ENCODE peak calls at places on chromosome 6, in nine cellular contexts. P is AG04450, T is A549, A is RWPE2, L is PC-9, V is lower lobe of right lung, N is GM06990, K is spleen, I is progenitor cell of endocrine pancreas. S is an unnamed sample.

GRCh38 chr6:135920689-135921088 is 69.2 kb downstream of the PDE7B start:
- DNase-seq in P (no peak), T (no peak), A (no peak), L (no peak), V (no peak), N (no peak), K (no peak), I (no peak), S (no peak)

GRCh38 chr6:109351231-109352132 is 30.8 kb downstream of the CD164 start:
- DNase-seq in P (no peak), T (no peak), A (no peak), L (no peak), V (no peak), N (no peak), K (no peak), I (no peak), S (no peak)

GRCh38 chr6:75609639-75610590 is 8.2 kb downstream of the SENP6 start:
- DNase-seq in P (peak), T (no peak), A (no peak), L (no peak), V (no peak), N (no peak), K (no peak), I (no peak), S (no peak)

GRCh38 chr6:26122402-26122792 is 35.2 kb downstream of the HFE start:
- DNase-seq in P (no peak), T (no peak), A (no peak), L (no peak), V (no peak), N (no peak), K (no peak), I (no peak), S (no peak)

GRCh38 chr6:3797231-3798200 is 46.0 kb upstream of the PXDC1 start:
- DNase-seq in P (peak), T (peak), A (no peak), L (no peak), V (no peak), N (no peak), K (no peak), I (no peak), S (no peak)

GRCh38 chr6:170403451-170403850 is 96.9 kb downstream of the FAM120B start:
- DNase-seq in P (no peak), T (no peak), A (no peak), L (no peak), V (no peak), N (no peak), K (no peak), I (no peak), S (no peak)

GRCh38 chr6:32843321-32843978 is 397 bp downstream of the PSMB8 start:
- DNase-seq in P (no peak), T (no peak), A (no peak), L (no peak), V (no peak), N (no peak), K (peak), I (no peak), S (no peak)

GRCh38 chr6:113315068-113315467 is 542.1 kb upstream of the MARCKS start:
- DNase-seq in P (no peak), T (no peak), A (no peak), L (no peak), V (no peak), N (no peak), K (no peak), I (no peak), S (no peak)

GRCh38 chr6:155093430-155093829 is 98.3 kb downstream of the TIAM2 start:
- DNase-seq in P (no peak), T (no peak), A (no peak), L (no peak), V (no peak), N (no peak), K (no peak), I (no peak), S (no peak)

GRCh38 chr6:158648682-158649131 is 1.1 kb upstream of the SYTL3 start:
- DNase-seq in P (peak), T (no peak), A (no peak), L (no peak), V (no peak), N (peak), K (no peak), I (no peak), S (peak)

GRCh38 chr6:166726193-166726592 is 99.1 kb upstream of the RPS6KA2 start:
- DNase-seq in P (no peak), T (no peak), A (no peak), L (no peak), V (no peak), N (no peak), K (no peak), I (no peak), S (no peak)

GRCh38 chr6:52325695-52326471 is 36.1 kb upstream of the PAQR8 start:
- DNase-seq in P (no peak), T (no peak), A (no peak), L (no peak), V (no peak), N (no peak), K (no peak), I (no peak), S (no peak)

GRCh38 chr6:118419448-118420394 is 128.4 kb upstream of the PLN start:
- DNase-seq in P (no peak), T (no peak), A (no peak), L (no peak), V (no peak), N (no peak), K (no peak), I (no peak), S (peak)

GRCh38 chr6:11798096-11798495 is 19.5 kb upstream of the ADTRP start:
- DNase-seq in P (no peak), T (no peak), A (no peak), L (no peak), V (no peak), N (no peak), K (no peak), I (no peak), S (no peak)

GRCh38 chr6:14026831-14027539 is 90.6 kb upstream of the CD83 start:
- DNase-seq in P (no peak), T (no peak), A (no peak), L (no peak), V (no peak), N (no peak), K (no peak), I (no peak), S (no peak)

GRCh38 chr6:44256291-44257006 is 879 bp downstream of the SLC35B2 start:
- DNase-seq in P (no peak), T (peak), A (no peak), L (peak), V (no peak), N (peak), K (peak), I (no peak), S (no peak)

GRCh38 chr6:152463183-152463582 is 174.0 kb downstream of the SYNE1 start:
- DNase-seq in P (no peak), T (no peak), A (no peak), L (no peak), V (no peak), N (no peak), K (no peak), I (no peak), S (no peak)

GRCh38 chr6:70857387-70858077 is 99.3 kb downstream of the B3GAT2 start:
- DNase-seq in P (no peak), T (no peak), A (no peak), L (no peak), V (no peak), N (peak), K (no peak), I (no peak), S (peak)

GRCh38 chr6:149851461-149851860 is 12.7 kb downstream of the LRP11 start:
- DNase-seq in P (no peak), T (no peak), A (no peak), L (no peak), V (no peak), N (no peak), K (no peak), I (no peak), S (no peak)

GRCh38 chr6:26575494-26575939 is 21.2 kb upstream of the ABT1 start:
- DNase-seq in P (no peak), T (no peak), A (no peak), L (no peak), V (no peak), N (no peak), K (no peak), I (no peak), S (no peak)

GRCh38 chr6:91669154-91669903 is 1082.5 kb upstream of the MAP3K7 start:
- DNase-seq in P (no peak), T (no peak), A (no peak), L (no peak), V (no peak), N (no peak), K (no peak), I (no peak), S (no peak)

GRCh38 chr6:151948007-151948745 is 140.7 kb downstream of the ESR1 start:
- DNase-seq in P (no peak), T (no peak), A (no peak), L (no peak), V (no peak), N (peak), K (no peak), I (no peak), S (no peak)

GRCh38 chr6:66054967-66055366 is 347.9 kb upstream of the EYS start:
- DNase-seq in P (no peak), T (no peak), A (no peak), L (no peak), V (no peak), N (no peak), K (no peak), I (no peak), S (no peak)

GRCh38 chr6:11606287-11606686 is 68.7 kb downstream of the TMEM170B start:
- DNase-seq in P (no peak), T (no peak), A (no peak), L (no peak), V (no peak), N (no peak), K (no peak), I (no peak), S (no peak)

GRCh38 chr6:103534814-103535213 is 1324.9 kb downstream of the HACE1 start:
- DNase-seq in P (no peak), T (no peak), A (no peak), L (no peak), V (no peak), N (no peak), K (no peak), I (no peak), S (no peak)

GRCh38 chr6:153698637-153699036 is 340.4 kb upstream of the OPRM1 start:
- DNase-seq in P (no peak), T (no peak), A (no peak), L (no peak), V (no peak), N (no peak), K (no peak), I (no peak), S (no peak)

GRCh38 chr6:70686548-70687133 is 19.0 kb downstream of the SMAP1 start:
- DNase-seq in P (no peak), T (peak), A (no peak), L (no peak), V (no peak), N (no peak), K (no peak), I (no peak), S (peak)

GRCh38 chr6:143062551-143062950 is 1.9 kb downstream of the AIG1 start:
- DNase-seq in P (no peak), T (no peak), A (no peak), L (no peak), V (no peak), N (no peak), K (no peak), I (no peak), S (no peak)

GRCh38 chr6:133774356-133774755 is 114.6 kb upstream of the TCF21 start:
- DNase-seq in P (no peak), T (no peak), A (no peak), L (no peak), V (no peak), N (no peak), K (no peak), I (no peak), S (no peak)

GRCh38 chr6:28281288-28282064 is at the start of gene PGBD1:
- DNase-seq in P (peak), T (peak), A (peak), L (peak), V (peak), N (peak), K (peak), I (peak), S (peak)

GRCh38 chr6:140208286-140208685 is 833.8 kb upstream of the CITED2 start:
- DNase-seq in P (no peak), T (no peak), A (no peak), L (no peak), V (no peak), N (no peak), K (no peak), I (no peak), S (no peak)

GRCh38 chr6:487956-488355 is 96.4 kb downstream of the IRF4 start:
- DNase-seq in P (no peak), T (no peak), A (no peak), L (no peak), V (no peak), N (no peak), K (peak), I (no peak), S (no peak)

GRCh38 chr6:44049163-44049988 is 77.9 kb downstream of the MRPL14 start:
- DNase-seq in P (no peak), T (no peak), A (no peak), L (no peak), V (peak), N (no peak), K (peak), I (no peak), S (peak)

GRCh38 chr6:77463881-77464867 is 883 bp upstream of the HTR1B start:
- DNase-seq in P (no peak), T (no peak), A (peak), L (no peak), V (peak), N (no peak), K (no peak), I (peak), S (no peak)

DNA sequence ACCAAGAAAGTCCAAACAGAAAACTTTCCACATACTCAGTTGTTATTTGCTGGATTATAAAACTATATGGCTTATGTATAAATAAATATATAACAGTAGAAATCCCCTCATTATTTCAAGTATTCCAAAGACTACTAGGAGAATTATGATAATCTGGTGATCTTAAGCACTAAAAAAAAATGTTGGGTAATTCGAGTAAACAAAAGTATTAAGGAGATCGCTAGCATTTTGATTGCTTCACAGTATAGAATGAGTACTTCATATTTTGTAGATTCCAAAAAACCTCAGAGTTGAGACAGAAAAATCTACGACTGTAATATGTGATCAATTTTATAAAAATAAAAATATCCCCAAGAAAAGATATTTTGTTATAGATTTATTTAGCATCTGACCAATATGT is 236.4 kb upstream of the TENT5A start:
- DNase-seq in P (no peak), T (no peak), A (no peak), L (no peak), V (no peak), N (no peak), K (no peak), I (no peak), S (no peak)
- TF ChIP-seq CTCF in P (no peak), T (no peak), A (no peak), L (no peak), V (no peak), N (no peak), K (no peak), I (no peak), S (no peak)

GRCh38 chr6:130756836-130757235 is 70.4 kb upstream of the SMLR1 start:
- DNase-seq in P (no peak), T (no peak), A (no peak), L (no peak), V (no peak), N (no peak), K (no peak), I (no peak), S (no peak)

GRCh38 chr6:130758818-130759217 is 68.4 kb upstream of the SMLR1 start:
- DNase-seq in P (no peak), T (no peak), A (no peak), L (no peak), V (no peak), N (no peak), K (no peak), I (no peak), S (no peak)

GRCh38 chr6:130755368-130756034 is 71.7 kb upstream of the SMLR1 start:
- DNase-seq in P (no peak), T (no peak), A (no peak), L (no peak), V (no peak), N (no peak), K (no peak), I (no peak), S (no peak)

GRCh38 chr6:130761286-130761685 is 65.9 kb upstream of the SMLR1 start:
- DNase-seq in P (no peak), T (no peak), A (no peak), L (no peak), V (no peak), N (no peak), K (no peak), I (no peak), S (no peak)

DNA sequence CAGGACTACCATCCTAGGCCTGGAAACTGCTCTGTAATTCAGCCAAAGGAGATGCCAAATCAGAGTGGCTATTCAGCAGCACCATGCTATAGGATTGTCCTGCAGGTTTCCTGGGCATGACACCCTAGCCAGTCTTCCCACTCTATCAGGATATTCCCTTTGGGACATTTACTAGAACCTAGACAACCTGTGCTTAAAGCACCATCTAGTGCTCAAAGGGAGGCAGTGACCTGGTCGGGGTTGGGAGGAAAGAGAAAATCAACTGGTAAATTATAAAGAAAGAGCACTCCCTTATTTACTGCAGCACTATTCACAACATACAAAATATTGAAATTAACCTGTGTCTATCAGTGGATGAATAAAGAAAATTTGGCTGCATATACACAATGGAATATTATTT is 67.2 kb upstream of the SMLR1 start:
- DNase-seq in P (no peak), T (no peak), A (no peak), L (peak), V (no peak), N (no peak), K (no peak), I (no peak), S (no peak)
- TF ChIP-seq CTCF in P (peak), T (peak), A (peak), L (peak), V (peak), N (peak), K (no peak), I (peak), S (no peak)

DNA sequence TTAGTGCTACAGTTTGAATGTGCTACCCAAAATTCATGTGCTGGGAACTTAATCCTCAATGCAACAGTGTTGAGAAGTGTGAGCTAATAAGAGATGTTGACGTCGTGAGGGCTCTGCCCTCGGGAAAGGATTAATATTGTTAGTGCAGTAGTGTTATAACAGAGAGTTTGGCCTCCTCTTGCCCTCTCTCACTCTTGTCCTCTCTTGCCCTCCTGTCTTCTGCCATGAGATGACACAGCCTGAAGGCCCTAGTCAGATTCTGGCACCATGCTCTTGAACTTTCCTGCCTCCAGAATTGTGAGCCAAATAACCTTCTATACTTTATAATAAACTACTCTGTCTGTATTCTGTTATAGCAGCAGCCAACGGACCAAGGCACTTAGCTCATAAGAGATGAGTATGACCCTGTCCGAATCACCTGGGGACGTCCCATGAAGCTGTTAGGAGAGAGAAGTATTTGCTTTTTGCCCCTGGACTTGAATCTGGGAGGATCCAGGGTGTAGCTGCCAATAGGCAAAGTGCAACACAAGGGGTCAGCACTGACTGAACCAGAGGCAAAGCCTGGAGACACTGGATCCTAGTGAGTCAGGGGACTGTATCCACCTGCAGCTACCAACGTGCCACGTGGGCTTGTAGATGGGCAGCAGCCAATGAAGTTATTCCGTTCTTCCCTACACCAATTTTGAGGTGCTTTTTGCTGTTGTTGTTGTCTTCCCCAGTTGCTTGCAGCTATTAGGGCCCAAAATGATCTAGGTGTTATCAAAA is 233.7 kb downstream of the THBS2 start:
- DNase-seq in P (no peak), T (no peak), A (no peak), L (no peak), V (no peak), N (no peak), K (no peak), I (no peak), S (no peak)
- TF ChIP-seq CTCF in P (no peak), T (no peak), A (peak), L (no peak), V (no peak), N (no peak), K (no peak), I (peak), S (no peak)

GRCh38 chr6:15363164-15363522 is 117.3 kb downstream of the JARID2 start:
- DNase-seq in P (no peak), T (no peak), A (no peak), L (no peak), V (no peak), N (no peak), K (no peak), I (no peak), S (no peak)

GRCh38 chr6:15365273-15365687 is 119.4 kb downstream of the JARID2 start:
- DNase-seq in P (no peak), T (peak), A (peak), L (peak), V (peak), N (no peak), K (peak), I (no peak), S (no peak)

GRCh38 chr6:15364401-15365037 is 118.7 kb downstream of the JARID2 start:
- DNase-seq in P (no peak), T (no peak), A (no peak), L (no peak), V (no peak), N (no peak), K (no peak), I (no peak), S (no peak)

GRCh38 chr6:15362274-15363160 is 116.6 kb downstream of the JARID2 start:
- DNase-seq in P (no peak), T (no peak), A (no peak), L (no peak), V (no peak), N (no peak), K (no peak), I (no peak), S (no peak)

DNA sequence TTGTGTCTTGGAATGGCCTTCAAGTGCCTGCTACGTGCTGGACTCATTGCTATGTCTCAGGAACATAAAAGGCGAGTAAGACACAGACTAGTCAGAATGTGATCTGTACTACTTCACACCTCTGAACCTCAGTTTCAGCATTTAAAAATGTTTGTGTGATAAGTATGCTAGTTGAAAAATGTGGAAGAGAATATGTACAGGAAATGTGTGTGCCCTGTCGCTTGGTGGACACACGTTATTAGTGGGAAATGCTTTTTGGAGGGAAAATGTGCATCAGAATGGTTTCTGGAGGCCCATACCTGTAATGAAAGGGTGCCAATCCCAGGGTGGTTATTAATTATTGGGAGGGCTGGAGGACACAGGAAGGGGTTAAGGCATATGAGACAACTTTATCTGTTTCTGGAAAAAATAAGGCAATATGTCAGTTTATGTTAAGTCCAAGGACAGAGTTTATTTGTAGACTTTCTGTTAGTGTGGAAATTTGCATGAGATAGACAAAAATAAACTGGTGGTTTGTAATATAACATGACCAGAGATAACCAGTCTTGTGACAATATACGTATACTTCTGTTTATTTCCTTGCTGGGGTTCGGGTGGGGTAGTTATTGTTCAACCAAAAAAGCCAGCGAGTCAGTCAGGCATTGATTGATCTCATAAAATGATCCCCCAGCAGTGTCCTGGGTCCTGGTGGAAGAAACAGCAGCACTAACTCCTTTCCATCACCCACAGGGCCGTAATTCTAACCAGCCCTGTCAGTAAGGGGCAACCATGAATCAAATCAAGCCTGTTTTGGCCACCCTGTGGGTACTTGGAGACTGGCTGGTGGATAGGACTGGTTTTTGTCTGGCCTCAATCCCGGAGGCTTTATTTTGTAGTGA is 117.9 kb downstream of the JARID2 start:
- DNase-seq in P (no peak), T (peak), A (no peak), L (no peak), V (no peak), N (peak), K (no peak), I (no peak), S (peak)
- TF ChIP-seq CTCF in P (no peak), T (no peak), A (no peak), L (no peak), V (no peak), N (no peak), K (no peak), I (no peak), S (no peak)

S was measured in GM13976.